ENCODE peak calls at places on chromosomes 3 and 15, in eight cellular contexts. J is NCI-H748 treated with DMSO at 0.1 percent for 48 hours; R is CD8-positive, alpha-beta T cell; I is neural crest cell; G is spleen; X is Calu3; K is HepG2; N is GM04504. O is an unnamed sample.
A peak's percentile ranks its signal among the peaks of the same experiment; 100 is the strongest.

GRCh38 chr3:4309476-4310121 is 6.4 kb downstream of the SETMAR start:
- DNase-seq in K (no peak), R (no peak), J (no peak), G (no peak), N (no peak), X (no peak), I (no peak), O (no peak)

GRCh38 chr3:112631257-112631656 is 9.7 kb downstream of the CCDC80 start:
- DNase-seq in I (no peak), G (no peak), X (no peak), N (no peak), J (no peak), R (no peak), K (no peak), O (no peak)

GRCh38 chr3:111812680-111813079 is 46.4 kb upstream of the PHLDB2 start:
- DNase-seq in X (no peak), N (no peak), K (no peak), G (no peak), J (no peak), R (no peak), I (no peak), O (no peak)

GRCh38 chr15:82901114-82901805 is 51.3 kb downstream of the HOMER2 start:
- DNase-seq in X (no peak), J (no peak), K (peak; percentile 49), R (no peak), G (no peak), I (no peak), N (no peak), O (no peak)

GRCh38 chr15:74541494-74542191 is 623 bp downstream of the ARID3B start:
- DNase-seq in I (peak; percentile 23), X (peak; percentile 37), K (peak; percentile 29), R (peak; percentile 46), G (no peak), J (peak; percentile 2), N (no peak), O (no peak)

GRCh38 chr15:47411733-47412530 is 305.4 kb upstream of the SEMA6D start:
- DNase-seq in X (no peak), J (no peak), N (no peak), R (no peak), K (no peak), I (no peak), G (no peak), O (no peak)

GRCh38 chr15:31292391-31293020 is 34.1 kb upstream of the KLF13 start:
- DNase-seq in G (no peak), J (no peak), R (no peak), I (peak; percentile 0), K (peak; percentile 71), N (no peak), X (no peak), O (no peak)

GRCh38 chr3:68893600-68894239 is 38.6 kb downstream of the TAFA4 start:
- DNase-seq in J (peak; percentile 51), G (no peak), X (peak; percentile 11), R (no peak), N (peak; percentile 13), K (peak; percentile 18), I (no peak), O (no peak)

GRCh38 chr3:143595456-143596077 is 252.7 kb downstream of the SLC9A9 start:
- DNase-seq in X (no peak), K (no peak), R (no peak), J (no peak), G (no peak), I (no peak), N (no peak), O (no peak)

GRCh38 chr3:63462732-63463131 is 184.6 kb downstream of the SYNPR start:
- DNase-seq in G (no peak), I (no peak), J (no peak), K (no peak), N (no peak), R (no peak), X (no peak), O (no peak)

GRCh38 chr15:35427496-35427895 is 118.5 kb downstream of the DPH6 start:
- DNase-seq in R (no peak), J (no peak), K (no peak), I (no peak), X (no peak), N (no peak), G (no peak), O (no peak)

GRCh38 chr15:90774731-90775521 is 57.8 kb downstream of the BLM start:
- DNase-seq in G (no peak), R (no peak), X (no peak), J (no peak), I (no peak), N (peak; percentile 24), K (no peak), O (no peak)